ENCODE peak calls at places on chromosomes 3 and 15, in six cellular contexts. G is HFF-Myc, N is LoVo, Q is A172, H is SW480, A is heart left ventricle. C is an unnamed sample.

GRCh38 chr3:134357261-134357913 is 16.9 kb downstream of the AMOTL2 start:
- DNase-seq in N (no peak), A (peak), Q (no peak), G (no peak), H (no peak), C (no peak)

GRCh38 chr3:113668015-113668414 is 28.4 kb downstream of the USF3 start:
- DNase-seq in N (no peak), G (peak), A (no peak), H (no peak), Q (no peak), C (no peak)

GRCh38 chr3:133884547-133885240 is 11.0 kb downstream of the RAB6B start:
- DNase-seq in A (no peak), Q (no peak), N (no peak), G (no peak), H (no peak), C (no peak)

GRCh38 chr3:50545781-50546180 is 21.8 kb downstream of the C3orf18 start:
- DNase-seq in N (no peak), A (no peak), Q (no peak), H (no peak), G (no peak), C (no peak)

GRCh38 chr3:101902041-101902440 is 52.7 kb downstream of the NFKBIZ start:
- DNase-seq in H (peak), A (no peak), G (peak), N (no peak), Q (peak), C (peak)

GRCh38 chr15:65189102-65189740 is 4.1 kb upstream of the CLPX start:
- DNase-seq in G (no peak), A (no peak), H (peak), N (peak), Q (peak), C (peak)

GRCh38 chr15:50051344-50051743 is 67.7 kb downstream of the ATP8B4 start:
- DNase-seq in G (no peak), N (no peak), Q (no peak), H (no peak), A (no peak), C (no peak)

GRCh38 chr3:95971573-95971972 is 842.8 kb upstream of the EPHA6 start:
- DNase-seq in N (no peak), Q (no peak), A (no peak), G (no peak), H (no peak), C (no peak)

GRCh38 chr3:135516143-135516542 is 449.4 kb upstream of the PPP2R3A start:
- DNase-seq in G (peak), Q (peak), N (no peak), H (peak), A (no peak), C (no peak)

GRCh38 chr15:89448825-89449224 is 47.6 kb downstream of the RHCG start:
- DNase-seq in N (no peak), A (no peak), G (no peak), H (no peak), Q (no peak), C (no peak)

GRCh38 chr15:71103102-71103676 is 12.1 kb upstream of the THSD4 start:
- DNase-seq in G (no peak), Q (no peak), N (peak), A (no peak), H (peak), C (peak)

GRCh38 chr15:48722764-48723661 is 77.5 kb upstream of the FBN1 start:
- DNase-seq in H (peak), G (peak), Q (peak), N (peak), A (no peak), C (no peak)

GRCh38 chr3:142226474-142226873 is 1.1 kb upstream of the GK5 start:
- DNase-seq in Q (no peak), A (no peak), H (no peak), G (no peak), N (no peak), C (no peak)

GRCh38 chr3:66456711-66457173 is 44.1 kb downstream of the LRIG1 start:
- DNase-seq in H (peak), G (no peak), A (peak), Q (no peak), N (no peak), C (no peak)

GRCh38 chr3:150098621-150099020 is 127.9 kb upstream of the PFN2 start:
- DNase-seq in G (no peak), A (no peak), Q (no peak), N (no peak), H (no peak), C (no peak)

GRCh38 chr3:156793851-156794250 is 32.3 kb upstream of the LEKR1 start:
- DNase-seq in H (no peak), Q (no peak), A (no peak), N (no peak), G (no peak), C (no peak)

GRCh38 chr15:80512729-80513670 is 108.8 kb downstream of the ARNT2 start:
- DNase-seq in H (peak), G (no peak), A (no peak), Q (peak), N (peak), C (no peak)